ENCODE peak calls at places on chromosomes 6 and 20, in four cellular contexts. One of them, this sample, is unnamed. For H3K4me1, the result is how much of the 10 kb centered on the place peaks cover.

GRCh38 chr20:57250607-57251343 is 15.7 kb downstream of the BMP7 start:
- DNase-seq in esophagus squamous epithelium: no peak
- DNase-seq in adipocyte: no peak
- DNase-seq in adrenal gland: no peak
- DNase-seq in this sample: no peak

GRCh38 chr6:119140471-119141165 is 62.2 kb upstream of the FAM184A start:
- DNase-seq in adrenal gland: no peak
- DNase-seq in esophagus squamous epithelium: no peak
- DNase-seq in adipocyte: no peak
- DNase-seq in this sample: no peak

GRCh38 chr6:107202876-107203468 is 87.7 kb upstream of the BEND3 start:
- DNase-seq in esophagus squamous epithelium: no peak
- DNase-seq in adipocyte: no peak
- DNase-seq in adrenal gland: no peak
- DNase-seq in this sample: no peak

GRCh38 chr6:146917979-146918378 is 286.2 kb upstream of the STXBP5 start:
- DNase-seq in adrenal gland: no peak
- DNase-seq in esophagus squamous epithelium: no peak
- DNase-seq in adipocyte: no peak
- DNase-seq in this sample: no peak

GRCh38 chr6:104955927-104956662 is 812 bp upstream of the LIN28B start:
- DNase-seq in adrenal gland: no peak
- DNase-seq in esophagus squamous epithelium: no peak
- DNase-seq in adipocyte: no peak
- DNase-seq in this sample: no peak

GRCh38 chr6:29474996-29475395 is 12.8 kb downstream of the MAS1L start:
- DNase-seq in esophagus squamous epithelium: no peak
- DNase-seq in adipocyte: no peak
- DNase-seq in adrenal gland: no peak
- DNase-seq in this sample: no peak

GRCh38 chr6:125944434-125944816 is 12.1 kb upstream of the HINT3 start:
- DNase-seq in adrenal gland: peak
- DNase-seq in esophagus squamous epithelium: no peak
- DNase-seq in adipocyte: peak
- DNase-seq in this sample: peak

GRCh38 chr20:23631981-23632710 is 5.6 kb downstream of the CST3 start:
- DNase-seq in adrenal gland: no peak
- DNase-seq in esophagus squamous epithelium: no peak
- DNase-seq in adipocyte: no peak
- DNase-seq in this sample: peak

GRCh38 chr6:14726816-14727493 is 518.9 kb upstream of the JARID2 start:
- DNase-seq in esophagus squamous epithelium: no peak
- DNase-seq in adrenal gland: no peak
- DNase-seq in adipocyte: no peak
- DNase-seq in this sample: no peak

GRCh38 chr6:45675634-45676033 is 297.9 kb upstream of the SUPT3H start:
- DNase-seq in esophagus squamous epithelium: no peak
- DNase-seq in adipocyte: no peak
- DNase-seq in adrenal gland: no peak
- DNase-seq in this sample: no peak

GRCh38 chr6:116779569-116780164 is 14.1 kb upstream of the FAM162B start:
- DNase-seq in esophagus squamous epithelium: no peak
- DNase-seq in adipocyte: peak
- DNase-seq in adrenal gland: no peak
- DNase-seq in this sample: no peak

DNA sequence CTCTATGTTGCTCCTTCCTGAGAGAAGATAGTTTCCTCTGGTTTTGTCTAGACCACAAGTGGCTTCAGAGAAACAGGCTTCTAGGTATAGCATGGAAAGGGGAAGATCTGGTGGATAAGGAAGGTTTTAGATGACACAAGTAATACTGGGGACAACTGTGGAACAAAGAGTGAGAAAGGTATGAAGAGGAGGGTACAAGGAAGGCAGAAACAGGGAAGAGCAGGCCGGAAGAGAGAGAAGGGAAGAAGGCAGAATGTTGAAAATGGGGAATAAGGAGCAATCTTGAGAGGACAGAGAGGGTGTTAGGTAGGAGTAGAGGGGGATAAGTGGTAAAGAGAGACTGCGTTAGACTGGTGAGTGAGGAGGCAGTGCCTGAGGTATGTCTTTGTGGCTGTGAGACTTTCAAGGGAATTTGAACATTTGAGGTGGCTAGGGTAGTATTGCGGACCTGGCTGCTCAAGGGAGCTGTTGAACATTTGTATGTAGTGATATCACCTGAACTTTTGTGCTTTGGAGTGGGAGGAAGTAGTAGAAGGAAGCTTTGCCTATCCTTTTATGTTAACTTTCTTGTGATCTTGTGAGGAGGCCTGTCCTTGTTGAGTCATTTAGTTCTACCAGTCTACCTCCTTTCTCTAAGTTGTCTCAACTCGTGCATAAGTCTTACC is 69.5 kb downstream of the FOXO3 start:
- DNase-seq in adipocyte: no peak
- DNase-seq in adrenal gland: no peak
- DNase-seq in esophagus squamous epithelium: no peak
- DNase-seq in this sample: no peak
- H3K4me1 ChIP-seq in adipocyte: half or more
- H3K4me1 ChIP-seq in adrenal gland: under half
- H3K4me1 ChIP-seq in esophagus squamous epithelium: under half
- H3K4me1 ChIP-seq in this sample: half or more

DNA sequence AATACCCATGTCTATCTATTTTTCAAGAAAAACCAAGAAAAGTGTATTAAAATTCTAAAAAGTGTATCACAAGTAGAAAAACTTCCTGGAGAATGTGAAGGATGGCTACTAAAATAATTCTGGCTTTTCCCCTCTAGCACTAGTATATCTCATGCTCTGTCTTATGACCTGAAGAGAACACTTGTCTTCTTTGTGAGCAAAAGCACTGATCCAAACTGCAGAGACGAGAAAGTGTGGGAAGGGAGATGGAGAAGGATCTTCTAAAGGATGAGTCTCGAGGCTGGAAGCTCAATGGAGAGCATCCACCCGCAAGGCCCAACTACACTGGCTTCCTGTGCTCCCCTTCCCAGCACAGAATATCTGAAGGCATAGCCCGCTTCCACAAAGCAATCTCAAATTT is 23.5 kb downstream of the STX7 start:
- DNase-seq in adrenal gland: no peak
- DNase-seq in adipocyte: no peak
- DNase-seq in esophagus squamous epithelium: no peak
- DNase-seq in this sample: no peak
- H3K4me1 ChIP-seq in adrenal gland: under half
- H3K4me1 ChIP-seq in adipocyte: under half
- H3K4me1 ChIP-seq in esophagus squamous epithelium: under half
- H3K4me1 ChIP-seq in this sample: under half

DNA sequence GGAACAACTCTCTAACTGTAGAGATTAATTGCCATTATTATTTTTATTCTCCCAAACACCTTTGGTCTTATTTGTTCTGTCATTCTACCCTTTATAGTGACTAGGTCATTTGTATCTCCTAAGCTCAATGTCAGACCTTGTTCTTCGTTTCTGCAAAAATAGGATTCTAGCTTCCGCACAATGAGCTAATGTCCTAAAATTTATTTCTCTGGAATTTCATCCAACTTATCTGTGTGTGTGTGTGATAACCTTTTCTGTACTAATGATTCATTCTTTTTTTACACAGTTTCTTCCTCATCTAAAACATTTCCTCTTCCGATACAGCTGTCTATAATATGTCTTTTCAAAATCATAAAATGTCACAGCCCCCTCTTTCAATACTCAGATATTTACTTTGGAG is 84.5 kb downstream of the DOK5 start:
- DNase-seq in adipocyte: no peak
- DNase-seq in adrenal gland: no peak
- DNase-seq in esophagus squamous epithelium: no peak
- DNase-seq in this sample: no peak
- H3K4me1 ChIP-seq in adipocyte: under half
- H3K4me1 ChIP-seq in adrenal gland: under half
- H3K4me1 ChIP-seq in esophagus squamous epithelium: under half
- H3K4me1 ChIP-seq in this sample: under half

GRCh38 chr6:56757585-56757984 is 114.9 kb upstream of the DST start:
- DNase-seq in adrenal gland: peak
- DNase-seq in esophagus squamous epithelium: no peak
- DNase-seq in adipocyte: no peak
- DNase-seq in this sample: no peak
- H3K4me1 ChIP-seq in adrenal gland: under half
- H3K4me1 ChIP-seq in esophagus squamous epithelium: under half
- H3K4me1 ChIP-seq in adipocyte: under half
- H3K4me1 ChIP-seq in this sample: under half